ENCODE peak calls at places on chromosomes 2 and 18, in eight cellular contexts. N, C, X, I, M, Y, H and B are unnamed samples.
A peak's percentile ranks its signal among the peaks of the same experiment; 100 is the strongest.

GRCh38 chr2:240436626-240437180 is 1.2 kb downstream of the GPC1 start:
- DNase-seq in N (peak; percentile 51), C (no peak), X (peak; percentile 72), I (peak; percentile 18), M (peak; percentile 36), Y (no peak), H (no peak), B (no peak)

GRCh38 chr2:128637481-128638155 is 318.9 kb upstream of the HS6ST1 start:
- DNase-seq in N (no peak), C (no peak), X (peak; percentile 29), I (no peak), M (no peak), Y (no peak), H (no peak), B (no peak)

GRCh38 chr2:45909677-45910191 is 258.3 kb downstream of the PRKCE start:
- DNase-seq in N (peak; percentile 75), C (peak; percentile 45), X (no peak), I (peak; percentile 93), M (no peak), Y (no peak), H (no peak), B (no peak)

GRCh38 chr2:25355270-25355669 is 13.5 kb upstream of the DNMT3A start:
- DNase-seq in N (peak; percentile 15), C (no peak), X (no peak), I (no peak), M (no peak), Y (no peak), H (no peak), B (no peak)

GRCh38 chr2:68282814-68283812 is 30.8 kb upstream of the PPP3R1 start:
- DNase-seq in N (no peak), C (peak; percentile 7), X (no peak), I (peak; percentile 55), M (peak; percentile 60), Y (no peak), H (no peak), B (peak; percentile 31)

GRCh38 chr2:10880586-10881321 is 31.0 kb upstream of the KCNF1 start:
- DNase-seq in N (peak; percentile 57), C (no peak), X (no peak), I (no peak), M (no peak), Y (no peak), H (no peak), B (no peak)

GRCh38 chr2:215579809-215580208 is 143.9 kb upstream of the FN1 start:
- DNase-seq in N (no peak), C (no peak), X (no peak), I (peak; percentile 66), M (peak; percentile 97), Y (no peak), H (peak; percentile 27), B (no peak)

GRCh38 chr18:7084080-7084765 is 33.4 kb downstream of the LAMA1 start:
- DNase-seq in N (no peak), C (peak; percentile 69), X (no peak), I (no peak), M (peak; percentile 42), Y (no peak), H (no peak), B (peak; percentile 19)

GRCh38 chr18:36130883-36131653 is 1.4 kb downstream of the ELP2 start:
- DNase-seq in N (no peak), C (no peak), X (no peak), I (no peak), M (no peak), Y (no peak), H (no peak), B (no peak)

GRCh38 chr18:13629841-13630747 is 96.3 kb downstream of the FAM210A start:
- DNase-seq in N (no peak), C (no peak), X (no peak), I (peak; percentile 74), M (peak; percentile 55), Y (peak; percentile 67), H (no peak), B (peak; percentile 40)

GRCh38 chr2:144364988-144365738 is 154.8 kb downstream of the ZEB2 start:
- DNase-seq in N (no peak), C (no peak), X (no peak), I (no peak), M (no peak), Y (no peak), H (no peak), B (peak; percentile 93)

GRCh38 chr2:109110185-109110584 is 18.8 kb upstream of the SH3RF3 start:
- DNase-seq in N (no peak), C (no peak), X (no peak), I (no peak), M (no peak), Y (no peak), H (no peak), B (no peak)

GRCh38 chr2:23563673-23564617 is 179.0 kb downstream of the KLHL29 start:
- DNase-seq in N (peak; percentile 60), C (no peak), X (peak; percentile 92), I (no peak), M (peak; percentile 92), Y (peak; percentile 53), H (peak; percentile 55), B (peak; percentile 76)

GRCh38 chr2:6535572-6535971 is 330.1 kb downstream of the CMPK2 start:
- DNase-seq in N (no peak), C (no peak), X (no peak), I (no peak), M (no peak), Y (peak; percentile 55), H (no peak), B (no peak)

GRCh38 chr2:240462704-240463273 is 27.3 kb downstream of the GPC1 start:
- DNase-seq in N (no peak), C (no peak), X (no peak), I (no peak), M (no peak), Y (no peak), H (peak; percentile 7), B (no peak)

DNA sequence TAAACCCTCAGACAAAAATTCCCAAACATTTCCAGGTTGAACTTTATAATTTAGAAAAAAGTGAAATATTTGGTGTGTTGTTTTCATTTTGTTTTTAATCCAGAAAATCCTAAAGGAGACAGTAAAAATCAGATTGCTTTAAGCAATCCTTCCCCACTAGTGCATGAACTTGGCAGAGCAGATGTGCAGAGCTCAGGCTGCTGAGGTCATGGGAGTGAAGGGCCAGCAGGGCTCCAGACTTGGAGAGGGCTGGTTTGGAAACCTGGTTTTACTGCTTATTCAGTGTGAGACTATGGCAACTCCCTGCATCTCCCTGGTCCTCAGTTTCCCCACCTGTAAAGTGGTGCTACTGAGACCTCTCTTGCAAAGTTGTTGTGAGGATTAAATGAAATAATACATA is 66.7 kb upstream of the TEX51 start:
- DNase-seq in N (no peak), C (no peak), X (no peak), I (no peak), M (no peak), Y (no peak), H (no peak), B (no peak)
- TF ChIP-seq CTCF in N (no peak), C (no peak), X (no peak), I (no peak), M (no peak), Y (no peak), H (no peak), B (no peak)

GRCh38 chr2:74867841-74868658 is 34.1 kb downstream of the HK2 start:
- DNase-seq in N (no peak), C (no peak), X (peak; percentile 76), I (peak; percentile 60), M (peak; percentile 75), Y (no peak), H (no peak), B (peak; percentile 92)

GRCh38 chr2:74863802-74864248 is 29.9 kb downstream of the HK2 start:
- DNase-seq in N (no peak), C (no peak), X (no peak), I (peak; percentile 45), M (no peak), Y (no peak), H (no peak), B (no peak)

GRCh38 chr2:74865770-74866674 is 32.1 kb downstream of the HK2 start:
- DNase-seq in N (no peak), C (peak; percentile 95), X (no peak), I (peak; percentile 78), M (no peak), Y (no peak), H (no peak), B (no peak)

GRCh38 chr2:74862268-74862964 is 28.5 kb downstream of the HK2 start:
- DNase-seq in N (no peak), C (no peak), X (no peak), I (no peak), M (no peak), Y (no peak), H (no peak), B (no peak)

DNA sequence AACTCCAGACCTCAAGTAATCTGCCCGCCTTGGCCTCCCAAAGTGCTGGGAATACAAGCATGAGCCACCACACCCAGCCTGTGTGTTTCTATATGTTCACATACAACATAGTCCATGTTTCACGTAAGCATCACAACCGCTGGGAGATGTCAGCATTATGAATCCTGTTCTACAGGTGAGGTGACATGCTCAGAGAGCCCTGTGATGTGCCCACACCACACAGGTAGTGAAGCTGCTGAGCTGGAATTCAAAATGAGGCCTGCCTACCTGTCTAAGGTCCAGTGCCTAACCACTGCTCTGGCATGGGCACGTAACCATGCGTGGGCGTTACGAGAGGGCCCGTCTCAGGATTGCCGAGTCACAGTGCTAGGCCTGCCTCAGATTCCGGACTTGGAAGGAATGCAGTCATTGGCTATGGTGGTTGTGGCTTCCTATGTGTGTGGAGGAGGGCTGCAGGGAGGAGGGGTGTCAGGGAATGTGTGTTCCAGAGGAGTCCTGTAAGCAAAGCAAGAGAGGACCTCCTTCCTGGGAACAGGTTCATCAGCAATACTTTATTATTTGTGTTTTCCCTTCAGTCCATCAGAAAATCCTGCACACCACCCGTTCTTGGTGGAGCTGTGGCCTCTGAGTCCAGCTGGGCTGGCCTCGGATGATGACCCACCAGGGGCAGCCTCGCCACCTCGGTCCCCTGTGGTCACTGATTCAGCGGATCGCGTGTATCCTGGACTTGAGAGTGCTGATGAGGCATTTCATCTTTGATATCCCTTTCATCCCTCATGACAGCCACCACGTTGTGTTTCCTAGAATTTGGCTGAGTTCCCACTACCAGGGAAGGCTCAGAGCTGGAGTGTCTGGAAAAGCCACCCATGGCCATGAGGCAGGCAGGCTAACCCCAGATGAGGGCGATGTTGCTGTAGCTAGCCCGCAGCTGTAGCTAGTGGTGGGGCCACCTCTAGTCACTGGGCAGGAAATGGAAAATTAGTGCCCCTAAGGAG is 31.1 kb downstream of the HK2 start:
- DNase-seq in N (peak; percentile 68), C (peak; percentile 86), X (no peak), I (peak; percentile 41), M (no peak), Y (peak; percentile 56), H (no peak), B (no peak)
- TF ChIP-seq CTCF in N (no peak), C (no peak), X (no peak), I (no peak), M (peak; percentile 9), Y (no peak), H (no peak), B (no peak)

GRCh38 chr2:71282493-71282892 is 49.1 kb upstream of the ZNF638 start:
- DNase-seq in N (no peak), C (no peak), X (no peak), I (no peak), M (no peak), Y (no peak), H (no peak), B (no peak)
- TF ChIP-seq CTCF in N (no peak), C (peak; percentile 35), X (no peak), I (peak; percentile 36), M (no peak), Y (peak; percentile 46), H (peak; percentile 5), B (no peak)

DNA sequence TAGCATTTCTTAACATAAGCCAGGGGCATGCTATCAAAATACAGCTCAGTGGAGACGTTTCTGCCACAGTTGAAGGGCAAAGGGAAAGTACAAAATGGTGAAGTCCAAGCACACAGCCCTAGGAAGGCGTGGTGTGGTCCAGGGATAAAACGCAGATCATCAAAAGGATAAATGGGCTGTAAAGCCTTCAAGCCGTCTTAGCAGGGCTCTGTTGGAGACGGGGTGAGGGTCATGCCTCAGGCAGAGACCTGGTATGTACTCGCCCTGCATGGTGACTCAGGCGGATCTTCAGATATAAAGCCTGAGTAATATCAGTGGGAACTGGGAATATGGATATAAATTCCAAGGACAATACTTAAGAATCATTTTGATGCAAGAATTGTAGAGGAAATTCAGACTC is 61.2 kb downstream of the NGEF start:
- DNase-seq in N (no peak), C (no peak), X (no peak), I (peak; percentile 65), M (peak; percentile 7), Y (no peak), H (no peak), B (no peak)
- TF ChIP-seq CTCF in N (no peak), C (no peak), X (no peak), I (no peak), M (no peak), Y (no peak), H (no peak), B (no peak)